ENCODE peak calls at places on chromosomes 13 and 19, in nine cellular contexts. V is T-cell; T is stomach; E is iPS DF 6.9; B is activated CD8-positive, alpha-beta memory T cell treated with anti-CD3 and anti-CD28 coated beads for 48 hours; J is NCI-H1417 treated with DMSO at 0.1 percent for 48 hours; K is heart left ventricle; H is NCI-H2081 treated with DMSO at 0.1 percent for 48 hours; G is left colon. P is an unnamed sample.

GRCh38 chr13:79225487-79226232 is 180.4 kb downstream of the RBM26 start:
- DNase-seq in V (no peak), T (no peak), E (no peak), B (no peak), J (no peak), K (no peak), H (no peak), G (no peak), P (no peak)

GRCh38 chr13:39565036-39565949 is 37.7 kb downstream of the LHFPL6 start:
- DNase-seq in V (no peak), T (no peak), E (peak; percentile 25), B (no peak), J (no peak), K (no peak), H (no peak), G (no peak), P (no peak)

GRCh38 chr19:50870417-50871089 is 2.7 kb upstream of the KLK2 start:
- DNase-seq in V (no peak), T (no peak), E (no peak), B (no peak), J (no peak), K (no peak), H (no peak), G (no peak), P (no peak)

GRCh38 chr19:5228932-5229777 is 111.5 kb downstream of the PTPRS start:
- DNase-seq in V (no peak), T (no peak), E (no peak), B (no peak), J (no peak), K (no peak), H (no peak), G (no peak), P (no peak)

GRCh38 chr19:14434543-14435319 is 1.6 kb downstream of the PKN1 start:
- DNase-seq in V (no peak), T (peak; percentile 71), E (no peak), B (no peak), J (no peak), K (peak; percentile 78), H (no peak), G (peak; percentile 66), P (no peak)

GRCh38 chr19:56732974-56733373 is 61.4 kb upstream of the ZNF835 start:
- DNase-seq in V (no peak), T (no peak), E (no peak), B (no peak), J (no peak), K (no peak), H (no peak), G (no peak), P (no peak)

GRCh38 chr13:28657784-28658538 is 969 bp upstream of the POMP start:
- DNase-seq in V (no peak), T (no peak), E (no peak), B (no peak), J (no peak), K (no peak), H (no peak), G (no peak), P (no peak)

GRCh38 chr19:45613926-45614725 is 12.1 kb upstream of the GPR4 start:
- DNase-seq in V (no peak), T (peak; percentile 31), E (no peak), B (no peak), J (no peak), K (no peak), H (no peak), G (peak; percentile 65), P (no peak)

GRCh38 chr13:43769552-43769951 is 17.2 kb downstream of the ENOX1 start:
- DNase-seq in V (no peak), T (no peak), E (no peak), B (no peak), J (no peak), K (no peak), H (no peak), G (no peak), P (no peak)

GRCh38 chr19:45113628-45114027 is 20.6 kb downstream of the PPP1R37 start:
- DNase-seq in V (no peak), T (peak; percentile 76), E (no peak), B (no peak), J (peak; percentile 57), K (no peak), H (peak; percentile 66), G (peak; percentile 75), P (no peak)

GRCh38 chr19:10271543-10272086 is 695 bp downstream of the ICAM1 start:
- DNase-seq in V (no peak), T (no peak), E (no peak), B (no peak), J (no peak), K (no peak), H (no peak), G (no peak), P (no peak)

GRCh38 chr19:5864725-5865486 is 5.4 kb downstream of the FUT5 start:
- DNase-seq in V (no peak), T (no peak), E (no peak), B (no peak), J (no peak), K (no peak), H (no peak), G (no peak), P (no peak)

GRCh38 chr19:39296055-39296645 is at the start of gene IFNL1:
- DNase-seq in V (no peak), T (peak; percentile 60), E (no peak), B (no peak), J (no peak), K (no peak), H (no peak), G (no peak), P (no peak)

GRCh38 chr13:113816248-113816924 is 47.5 kb downstream of the GAS6 start:
- DNase-seq in V (no peak), T (no peak), E (no peak), B (no peak), J (no peak), K (peak; percentile 58), H (no peak), G (no peak), P (no peak)

GRCh38 chr19:47381121-47381520 is 32.0 kb downstream of the DHX34 start:
- DNase-seq in V (no peak), T (no peak), E (no peak), B (no peak), J (no peak), K (no peak), H (no peak), G (no peak), P (no peak)

GRCh38 chr13:96542986-96543385 is 451.3 kb downstream of the OXGR1 start:
- DNase-seq in V (no peak), T (no peak), E (no peak), B (no peak), J (no peak), K (no peak), H (no peak), G (no peak), P (no peak)

GRCh38 chr13:44932850-44933251 is 56.4 kb downstream of the NUFIP1 start:
- DNase-seq in V (no peak), T (peak; percentile 45), E (no peak), B (no peak), J (no peak), K (no peak), H (no peak), G (no peak), P (no peak)

P was measured in type B pancreatic cell.